ENCODE peak calls at places on chromosomes 11 and 22, in seven cellular contexts. One of them, this sample, is unnamed.

GRCh38 chr11:33500865-33501479 is 199.7 kb downstream of the C11orf91 start:
- DNase-seq in fibroblast of lung: peak
- DNase-seq in GM12865: no peak
- DNase-seq in testis: peak
- DNase-seq in HL-60: no peak
- DNase-seq in progenitor cell of endocrine pancreas: no peak
- DNase-seq in DND-41: peak
- DNase-seq in this sample: no peak

GRCh38 chr11:3122775-3123201 is 42.3 kb downstream of the OSBPL5 start:
- DNase-seq in GM12865: no peak
- DNase-seq in progenitor cell of endocrine pancreas: no peak
- DNase-seq in testis: no peak
- DNase-seq in fibroblast of lung: no peak
- DNase-seq in DND-41: no peak
- DNase-seq in HL-60: no peak
- DNase-seq in this sample: no peak

GRCh38 chr11:2390871-2391662 is 9.5 kb upstream of the TSSC4 start:
- DNase-seq in fibroblast of lung: peak
- DNase-seq in GM12865: no peak
- DNase-seq in testis: peak
- DNase-seq in HL-60: no peak
- DNase-seq in DND-41: peak
- DNase-seq in progenitor cell of endocrine pancreas: no peak
- DNase-seq in this sample: no peak

GRCh38 chr11:120197254-120197891 is 13.5 kb upstream of the OAF start:
- DNase-seq in fibroblast of lung: no peak
- DNase-seq in DND-41: no peak
- DNase-seq in testis: no peak
- DNase-seq in GM12865: no peak
- DNase-seq in progenitor cell of endocrine pancreas: no peak
- DNase-seq in HL-60: no peak
- DNase-seq in this sample: no peak

GRCh38 chr22:19614546-19614884 is 90.3 kb upstream of the CLDN5 start:
- DNase-seq in HL-60: no peak
- DNase-seq in testis: no peak
- DNase-seq in progenitor cell of endocrine pancreas: no peak
- DNase-seq in GM12865: no peak
- DNase-seq in DND-41: no peak
- DNase-seq in fibroblast of lung: no peak
- DNase-seq in this sample: no peak

GRCh38 chr22:43829904-43830851 is 18.1 kb upstream of the EFCAB6 start:
- DNase-seq in HL-60: no peak
- DNase-seq in fibroblast of lung: peak
- DNase-seq in GM12865: no peak
- DNase-seq in progenitor cell of endocrine pancreas: no peak
- DNase-seq in DND-41: no peak
- DNase-seq in testis: peak
- DNase-seq in this sample: no peak

GRCh38 chr11:47523491-47524199 is 29.3 kb downstream of the CELF1 start:
- DNase-seq in progenitor cell of endocrine pancreas: no peak
- DNase-seq in fibroblast of lung: peak
- DNase-seq in DND-41: no peak
- DNase-seq in testis: peak
- DNase-seq in HL-60: no peak
- DNase-seq in GM12865: peak
- DNase-seq in this sample: peak

GRCh38 chr11:99020324-99021225 is at the start of gene CNTN5:
- DNase-seq in fibroblast of lung: peak
- DNase-seq in DND-41: no peak
- DNase-seq in HL-60: no peak
- DNase-seq in progenitor cell of endocrine pancreas: peak
- DNase-seq in GM12865: peak
- DNase-seq in testis: peak
- DNase-seq in this sample: peak

GRCh38 chr22:23218867-23219251 is 38.5 kb downstream of the BCR start:
- DNase-seq in DND-41: peak
- DNase-seq in progenitor cell of endocrine pancreas: peak
- DNase-seq in testis: no peak
- DNase-seq in GM12865: peak
- DNase-seq in HL-60: no peak
- DNase-seq in fibroblast of lung: peak
- DNase-seq in this sample: no peak

GRCh38 chr11:24754406-24754805 is 257.6 kb downstream of the LUZP2 start:
- DNase-seq in progenitor cell of endocrine pancreas: no peak
- DNase-seq in HL-60: no peak
- DNase-seq in testis: no peak
- DNase-seq in DND-41: no peak
- DNase-seq in fibroblast of lung: no peak
- DNase-seq in GM12865: no peak
- DNase-seq in this sample: no peak

GRCh38 chr11:133545199-133545709 is 13.0 kb upstream of the OPCML start:
- DNase-seq in DND-41: no peak
- DNase-seq in GM12865: peak
- DNase-seq in HL-60: no peak
- DNase-seq in fibroblast of lung: no peak
- DNase-seq in testis: no peak
- DNase-seq in progenitor cell of endocrine pancreas: no peak
- DNase-seq in this sample: no peak

GRCh38 chr22:19244600-19245352 is 46.7 kb downstream of the CLTCL1 start:
- DNase-seq in testis: no peak
- DNase-seq in HL-60: peak
- DNase-seq in DND-41: peak
- DNase-seq in GM12865: no peak
- DNase-seq in progenitor cell of endocrine pancreas: no peak
- DNase-seq in fibroblast of lung: no peak
- DNase-seq in this sample: no peak

GRCh38 chr11:2740275-2740940 is 40.6 kb upstream of the KCNQ1OT1 start:
- DNase-seq in GM12865: no peak
- DNase-seq in testis: no peak
- DNase-seq in HL-60: no peak
- DNase-seq in DND-41: no peak
- DNase-seq in progenitor cell of endocrine pancreas: no peak
- DNase-seq in fibroblast of lung: no peak
- DNase-seq in this sample: no peak

GRCh38 chr11:2574553-2575535 is 125.0 kb downstream of the KCNQ1OT1 start:
- DNase-seq in DND-41: no peak
- DNase-seq in GM12865: no peak
- DNase-seq in HL-60: no peak
- DNase-seq in fibroblast of lung: no peak
- DNase-seq in progenitor cell of endocrine pancreas: no peak
- DNase-seq in testis: peak
- DNase-seq in this sample: no peak

GRCh38 chr11:118224512-118225180 is at the start of gene JAML:
- DNase-seq in HL-60: peak
- DNase-seq in progenitor cell of endocrine pancreas: no peak
- DNase-seq in fibroblast of lung: no peak
- DNase-seq in testis: no peak
- DNase-seq in DND-41: peak
- DNase-seq in GM12865: peak
- DNase-seq in this sample: peak

GRCh38 chr11:107705027-107705426 is 6.8 kb downstream of the SLN start:
- DNase-seq in HL-60: no peak
- DNase-seq in GM12865: no peak
- DNase-seq in DND-41: no peak
- DNase-seq in progenitor cell of endocrine pancreas: no peak
- DNase-seq in testis: no peak
- DNase-seq in fibroblast of lung: peak
- DNase-seq in this sample: no peak

GRCh38 chr22:21876486-21877176 is 9.2 kb upstream of the MAPK1 start:
- DNase-seq in testis: no peak
- DNase-seq in GM12865: peak
- DNase-seq in DND-41: no peak
- DNase-seq in HL-60: no peak
- DNase-seq in fibroblast of lung: peak
- DNase-seq in progenitor cell of endocrine pancreas: no peak
- DNase-seq in this sample: peak

GRCh38 chr11:104333977-104334376 is 170.0 kb upstream of the PDGFD start:
- DNase-seq in GM12865: peak
- DNase-seq in testis: peak
- DNase-seq in fibroblast of lung: no peak
- DNase-seq in HL-60: no peak
- DNase-seq in DND-41: no peak
- DNase-seq in progenitor cell of endocrine pancreas: no peak
- DNase-seq in this sample: no peak
- TF ChIP-seq CTCF in GM12865: peak
- TF ChIP-seq CTCF in testis: peak
- TF ChIP-seq CTCF in fibroblast of lung: no peak
- TF ChIP-seq CTCF in HL-60: no peak
- TF ChIP-seq CTCF in DND-41: peak
- TF ChIP-seq CTCF in progenitor cell of endocrine pancreas: peak
- TF ChIP-seq CTCF in this sample: peak

GRCh38 chr11:36376888-36377758 is 81.0 kb downstream of the PRR5L start:
- DNase-seq in DND-41: peak
- DNase-seq in testis: peak
- DNase-seq in fibroblast of lung: no peak
- DNase-seq in GM12865: no peak
- DNase-seq in HL-60: no peak
- DNase-seq in progenitor cell of endocrine pancreas: peak
- DNase-seq in this sample: peak
- TF ChIP-seq CTCF in DND-41: peak
- TF ChIP-seq CTCF in testis: peak
- TF ChIP-seq CTCF in fibroblast of lung: peak
- TF ChIP-seq CTCF in GM12865: peak
- TF ChIP-seq CTCF in HL-60: peak
- TF ChIP-seq CTCF in progenitor cell of endocrine pancreas: peak
- TF ChIP-seq CTCF in this sample: peak

DNA sequence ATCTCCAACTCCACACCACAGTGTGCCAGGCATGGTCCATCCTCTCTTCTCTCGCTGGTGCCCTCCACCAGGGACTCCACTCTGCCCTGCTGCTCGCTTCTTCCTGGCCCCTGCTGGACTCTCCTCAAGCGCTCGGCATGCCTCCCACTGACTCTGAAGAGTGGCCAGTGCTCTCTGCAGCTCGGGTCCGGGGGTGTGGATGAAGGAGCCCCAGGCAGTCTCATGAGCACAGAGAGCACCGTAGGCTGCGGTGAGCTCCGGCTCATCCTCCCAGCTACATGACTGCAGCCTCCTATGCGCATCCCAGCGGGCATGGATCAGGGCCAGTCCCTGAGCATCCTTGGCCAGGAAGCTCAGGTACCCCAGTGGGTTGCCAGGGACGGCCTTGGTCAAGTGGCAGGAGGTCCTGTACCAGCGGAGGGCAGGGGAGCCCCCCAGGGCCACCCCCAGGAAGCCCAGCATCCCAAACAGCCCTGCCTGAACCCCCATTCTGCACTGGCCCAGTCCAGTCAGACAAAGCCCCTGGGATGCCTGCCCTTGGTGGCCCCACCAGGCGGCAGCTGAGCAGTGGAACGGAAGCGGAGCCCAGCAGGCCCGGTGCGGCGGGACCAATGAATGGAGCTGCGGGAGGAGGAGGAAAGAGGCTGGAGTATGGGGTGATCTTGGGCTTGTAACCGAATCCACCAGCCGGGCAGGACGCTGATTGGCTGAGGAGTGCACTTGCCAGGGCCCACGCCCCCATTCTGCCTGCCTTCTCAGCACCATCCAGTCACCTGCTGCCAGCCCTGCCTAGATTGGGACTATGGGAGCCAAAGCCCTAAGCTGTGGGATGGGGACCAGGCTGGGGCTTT is at the start of gene PLA2G3:
- DNase-seq in HL-60: no peak
- DNase-seq in DND-41: no peak
- DNase-seq in testis: no peak
- DNase-seq in GM12865: no peak
- DNase-seq in fibroblast of lung: peak
- DNase-seq in progenitor cell of endocrine pancreas: peak
- DNase-seq in this sample: no peak
- TF ChIP-seq CTCF in HL-60: no peak
- TF ChIP-seq CTCF in DND-41: no peak
- TF ChIP-seq CTCF in testis: no peak
- TF ChIP-seq CTCF in GM12865: no peak
- TF ChIP-seq CTCF in fibroblast of lung: no peak
- TF ChIP-seq CTCF in progenitor cell of endocrine pancreas: peak
- TF ChIP-seq CTCF in this sample: no peak

GRCh38 chr11:15075162-15075526 is 1.8 kb downstream of the CALCB start:
- DNase-seq in fibroblast of lung: no peak
- DNase-seq in DND-41: no peak
- DNase-seq in progenitor cell of endocrine pancreas: no peak
- DNase-seq in testis: no peak
- DNase-seq in HL-60: no peak
- DNase-seq in GM12865: no peak
- DNase-seq in this sample: no peak
- TF ChIP-seq CTCF in fibroblast of lung: peak
- TF ChIP-seq CTCF in DND-41: no peak
- TF ChIP-seq CTCF in progenitor cell of endocrine pancreas: no peak
- TF ChIP-seq CTCF in testis: no peak
- TF ChIP-seq CTCF in HL-60: no peak
- TF ChIP-seq CTCF in GM12865: no peak
- TF ChIP-seq CTCF in this sample: no peak

GRCh38 chr11:74487875-74488274 is 5.6 kb downstream of the LIPT2 start:
- DNase-seq in HL-60: no peak
- DNase-seq in testis: no peak
- DNase-seq in DND-41: no peak
- DNase-seq in progenitor cell of endocrine pancreas: no peak
- DNase-seq in fibroblast of lung: no peak
- DNase-seq in GM12865: peak
- DNase-seq in this sample: no peak
- TF ChIP-seq CTCF in HL-60: peak
- TF ChIP-seq CTCF in testis: no peak
- TF ChIP-seq CTCF in DND-41: peak
- TF ChIP-seq CTCF in progenitor cell of endocrine pancreas: peak
- TF ChIP-seq CTCF in fibroblast of lung: no peak
- TF ChIP-seq CTCF in GM12865: peak
- TF ChIP-seq CTCF in this sample: peak

DNA sequence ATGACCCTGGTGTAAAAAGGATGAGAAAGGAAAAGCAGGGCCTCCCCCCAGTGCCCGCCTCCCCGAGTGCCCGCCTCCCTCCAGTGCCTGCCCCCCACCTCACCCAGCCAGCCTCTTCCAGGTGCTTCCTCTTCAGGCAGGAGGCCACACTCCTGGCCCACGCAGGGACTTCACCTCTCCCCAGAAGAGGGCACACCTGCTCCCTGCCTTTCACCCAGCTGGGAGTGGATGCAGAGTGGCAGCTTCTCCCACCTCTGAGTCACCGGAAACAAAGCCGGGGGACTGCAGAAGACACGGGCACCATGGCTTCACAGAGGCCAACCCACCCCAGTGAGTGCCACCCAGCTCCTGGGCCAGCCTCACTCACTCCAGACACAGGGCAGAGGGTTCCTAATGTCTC is 16.1 kb downstream of the CPT1A start:
- DNase-seq in fibroblast of lung: no peak
- DNase-seq in DND-41: peak
- DNase-seq in GM12865: no peak
- DNase-seq in progenitor cell of endocrine pancreas: no peak
- DNase-seq in testis: no peak
- DNase-seq in HL-60: peak
- DNase-seq in this sample: no peak
- TF ChIP-seq CTCF in fibroblast of lung: no peak
- TF ChIP-seq CTCF in DND-41: peak
- TF ChIP-seq CTCF in GM12865: no peak
- TF ChIP-seq CTCF in progenitor cell of endocrine pancreas: peak
- TF ChIP-seq CTCF in testis: no peak
- TF ChIP-seq CTCF in HL-60: no peak
- TF ChIP-seq CTCF in this sample: peak